ENCODE peak calls at places on chromosomes 3 and 15, in six cellular contexts. R is OCI-LY7, W is heart left ventricle, D is fibroblast of lung, E is breast epithelium, I is tibial nerve. Q is an unnamed sample. For H3K4me1, the result is how much of the 10 kb centered on the place peaks cover.

GRCh38 chr3:42183991-42184621 is 81.9 kb downstream of the CCK start:
- DNase-seq in R (no peak), W (no peak), D (no peak), E (no peak), I (no peak), Q (no peak)

GRCh38 chr15:45254405-45255293 is 2.6 kb downstream of the SLC28A2 start:
- DNase-seq in R (no peak), W (no peak), D (peak), E (no peak), I (no peak), Q (no peak)

GRCh38 chr15:37764733-37765191 is 169.7 kb upstream of the TMCO5A start:
- DNase-seq in R (peak), W (no peak), D (peak), E (no peak), I (peak), Q (no peak)

GRCh38 chr3:10514407-10515069 is 9.2 kb upstream of the ATP2B2 start:
- DNase-seq in R (no peak), W (no peak), D (no peak), E (no peak), I (no peak), Q (no peak)

GRCh38 chr3:131033480-131034080 is 6.9 kb downstream of the NEK11 start:
- DNase-seq in R (peak), W (no peak), D (peak), E (no peak), I (peak), Q (no peak)

GRCh38 chr3:140630366-140630765 is 47.5 kb upstream of the TRIM42 start:
- DNase-seq in R (no peak), W (no peak), D (no peak), E (no peak), I (no peak), Q (no peak)

GRCh38 chr3:18415132-18415531 is 10.0 kb downstream of the SATB1 start:
- DNase-seq in R (no peak), W (no peak), D (no peak), E (no peak), I (no peak), Q (no peak)

GRCh38 chr3:59867185-59868002 is 817.6 kb upstream of the CFAP20DC start:
- DNase-seq in R (no peak), W (no peak), D (no peak), E (no peak), I (no peak), Q (no peak)

GRCh38 chr15:98843844-98844243 is 163.7 kb downstream of the PGPEP1L start:
- DNase-seq in R (no peak), W (no peak), D (no peak), E (no peak), I (no peak), Q (no peak)

GRCh38 chr3:149199474-149199873 is 22.2 kb downstream of the CP start:
- DNase-seq in R (no peak), W (no peak), D (peak), E (no peak), I (no peak), Q (no peak)

GRCh38 chr15:96329403-96329981 is 1.0 kb upstream of the NR2F2 start:
- DNase-seq in R (no peak), W (no peak), D (peak), E (no peak), I (no peak), Q (no peak)

GRCh38 chr3:51705276-51706020 is 1.4 kb upstream of the GRM2 start:
- DNase-seq in R (no peak), W (no peak), D (no peak), E (no peak), I (no peak), Q (peak)

GRCh38 chr15:55256281-55257013 is 33.2 kb downstream of the RAB27A start:
- DNase-seq in R (no peak), W (no peak), D (peak), E (no peak), I (no peak), Q (no peak)
- H3K4me1 ChIP-seq in R (under half), W (under half), D (under half), E (under half), I (under half), Q (under half)

DNA sequence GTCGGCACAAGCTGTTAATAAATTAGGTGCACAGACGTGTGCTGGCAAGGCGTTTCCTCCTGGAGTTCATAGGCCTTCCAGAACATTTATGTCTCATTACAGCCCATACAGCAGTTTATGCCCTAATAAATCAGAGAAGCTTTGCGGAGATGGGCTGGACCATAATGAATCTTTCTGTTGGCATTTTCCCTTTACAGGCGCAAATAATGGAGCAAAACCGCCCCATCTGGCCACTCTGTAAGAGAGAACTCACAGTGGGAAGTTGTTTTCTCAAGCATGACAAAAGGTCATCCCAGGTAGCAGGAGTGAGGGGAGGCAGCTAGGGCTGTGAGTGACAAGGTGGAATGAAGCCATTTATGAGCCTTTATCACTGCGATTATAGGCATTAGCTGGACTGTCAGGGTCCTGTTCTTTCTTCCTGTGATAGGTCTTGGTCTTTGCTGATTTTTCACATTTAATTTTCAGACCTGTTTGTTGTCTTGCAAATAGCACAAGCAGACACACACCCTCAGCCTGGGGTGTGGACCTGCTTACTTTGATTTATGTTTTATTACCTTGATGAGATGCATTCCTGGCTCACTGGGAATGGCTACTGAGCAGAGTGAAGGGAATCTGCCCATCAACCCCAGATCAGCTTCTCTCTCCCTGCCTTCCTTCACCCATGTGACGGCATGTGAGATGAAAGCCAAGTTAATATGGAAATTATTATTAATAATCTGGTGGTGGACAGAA is 257.4 kb downstream of the LRTM1 start:
- DNase-seq in R (no peak), W (no peak), D (no peak), E (no peak), I (no peak), Q (no peak)
- TF ChIP-seq CTCF in R (no peak), W (no peak), D (no peak), E (no peak), I (no peak), Q (no peak)

DNA sequence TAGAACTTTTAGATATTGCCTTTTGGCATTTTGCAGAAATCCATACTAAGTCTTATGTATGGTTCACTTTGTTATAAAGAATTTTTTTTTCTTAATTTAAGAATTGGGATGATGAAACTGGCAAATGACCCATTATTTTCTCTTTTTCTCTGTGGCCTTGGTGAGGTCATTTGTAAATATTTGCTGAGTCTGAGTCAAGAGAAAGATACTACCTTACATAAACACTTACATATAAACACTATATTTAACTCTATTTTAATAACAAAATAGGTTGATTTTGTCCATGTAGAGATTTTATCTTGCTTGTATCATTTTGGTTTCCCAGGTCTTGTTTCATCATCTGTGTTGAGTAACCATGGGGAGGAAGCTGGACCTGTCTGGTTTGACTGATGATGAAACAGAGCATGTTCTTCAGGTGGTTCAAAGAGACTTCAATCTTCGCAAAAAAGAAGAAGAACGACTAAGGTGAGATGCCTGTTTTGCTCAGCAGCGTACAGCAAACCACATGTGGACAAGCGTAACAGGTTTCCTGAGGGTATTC is 91.1 kb downstream of the MYRIP start:
- DNase-seq in R (no peak), W (no peak), D (no peak), E (no peak), I (no peak), Q (no peak)
- H3K27ac ChIP-seq in R (no peak), W (no peak), D (no peak), E (no peak), I (no peak), Q (no peak)

GRCh38 chr3:46962990-46963389 is 13.6 kb downstream of the CCDC12 start:
- DNase-seq in R (no peak), W (no peak), D (no peak), E (no peak), I (no peak), Q (no peak)
- H3K4me1 ChIP-seq in R (half or more), W (under half), D (under half), E (under half), I (half or more), Q (under half)

GRCh38 chr3:62638316-62638715 is 236.9 kb downstream of the CADPS start:
- DNase-seq in R (no peak), W (no peak), D (no peak), E (no peak), I (no peak), Q (no peak)

GRCh38 chr3:62630664-62631063 is 244.6 kb downstream of the CADPS start:
- DNase-seq in R (no peak), W (no peak), D (no peak), E (no peak), I (no peak), Q (no peak)

GRCh38 chr3:62636235-62636826 is 238.9 kb downstream of the CADPS start:
- DNase-seq in R (no peak), W (peak), D (no peak), E (no peak), I (no peak), Q (no peak)

GRCh38 chr3:62631471-62631870 is 243.7 kb downstream of the CADPS start:
- DNase-seq in R (no peak), W (no peak), D (no peak), E (no peak), I (no peak), Q (no peak)

GRCh38 chr3:62632510-62633294 is 242.5 kb downstream of the CADPS start:
- DNase-seq in R (no peak), W (no peak), D (peak), E (no peak), I (no peak), Q (no peak)
- TF ChIP-seq CTCF in R (peak), W (peak), D (peak), E (no peak), I (no peak), Q (no peak)